ENCODE peak calls at places on chromosomes 5 and 9, in eight cellular contexts. N, E, Z, I, P, R, T and S are unnamed samples.
A peak's percentile ranks its signal among the peaks of the same experiment; 100 is the strongest.

GRCh38 chr5:155024015-155024414 is 10.5 kb downstream of the KIF4B start:
- DNase-seq in T (peak; percentile 53), I (no peak), R (no peak), P (no peak), E (no peak), Z (no peak), N (no peak), S (no peak)

GRCh38 chr5:143002459-143003327 is 232.5 kb downstream of the ARHGAP26 start:
- DNase-seq in Z (peak; percentile 72), N (no peak), T (peak; percentile 82), R (peak; percentile 22), E (peak; percentile 47), I (peak; percentile 60), P (no peak), S (no peak)

GRCh38 chr9:110261631-110262030 is 5.3 kb upstream of the TXN start:
- DNase-seq in E (no peak), N (no peak), Z (no peak), I (no peak), P (no peak), R (no peak), T (no peak), S (no peak)

GRCh38 chr9:114452219-114453169 is 52.8 kb downstream of the WHRN start:
- DNase-seq in R (no peak), E (no peak), Z (no peak), T (no peak), N (no peak), I (no peak), P (no peak), S (no peak)

GRCh38 chr5:66554211-66554610 is 42.0 kb upstream of the MAST4 start:
- DNase-seq in N (no peak), E (no peak), Z (peak; percentile 3), I (no peak), P (no peak), T (peak; percentile 78), R (no peak), S (no peak)

GRCh38 chr5:137199966-137200365 is 299.2 kb downstream of the SPOCK1 start:
- DNase-seq in Z (peak; percentile 67), E (no peak), P (no peak), N (no peak), R (no peak), T (peak; percentile 63), I (no peak), S (no peak)

GRCh38 chr5:5063533-5063953 is 76.6 kb upstream of the ADAMTS16 start:
- DNase-seq in N (no peak), Z (no peak), E (no peak), I (no peak), T (peak; percentile 2), P (no peak), R (no peak), S (no peak)

GRCh38 chr9:35998333-35998732 is 38.4 kb upstream of the RECK start:
- DNase-seq in Z (no peak), T (no peak), R (no peak), N (no peak), P (no peak), E (no peak), I (no peak), S (no peak)

GRCh38 chr9:20650313-20650712 is 28.0 kb upstream of the MLLT3 start:
- DNase-seq in T (no peak), I (no peak), R (no peak), E (no peak), N (no peak), Z (no peak), P (no peak), S (no peak)

GRCh38 chr9:94498801-94499454 is 56.0 kb upstream of the PCAT7 start:
- DNase-seq in Z (no peak), R (no peak), P (no peak), T (no peak), E (no peak), I (no peak), N (no peak), S (no peak)

GRCh38 chr9:77756449-77756848 is 108.3 kb upstream of the GNA14 start:
- DNase-seq in I (no peak), N (no peak), T (no peak), R (no peak), Z (no peak), E (no peak), P (no peak), S (no peak)

GRCh38 chr5:131488463-131488862 is 146.6 kb downstream of the RAPGEF6 start:
- DNase-seq in I (no peak), T (no peak), R (no peak), Z (peak; percentile 47), P (no peak), N (no peak), E (no peak), S (no peak)